ENCODE peak calls at places on chromosomes 6 and 20, in nine cellular contexts. One of them, this sample, is unnamed.

GRCh38 chr20:4769328-4769727 is 47.6 kb downstream of the PRND start:
- DNase-seq in astrocyte of the spinal cord: no peak
- DNase-seq in NCI-H1417: no peak
- DNase-seq in HFF-Myc: no peak
- DNase-seq in activated CD8-positive, alpha-beta memory T cell treated with anti-CD3 and anti-CD28 coated beads for 48 hours: no peak
- DNase-seq in left ventricle myocardium superior: no peak
- DNase-seq in nephron progenitor cell: no peak
- DNase-seq in fibroblast of the conjunctiva: no peak
- DNase-seq in dermis blood vessel endothelial cell: no peak
- DNase-seq in this sample: no peak

GRCh38 chr6:97669191-97669651 is 386.2 kb upstream of the MMS22L start:
- DNase-seq in dermis blood vessel endothelial cell: no peak
- DNase-seq in activated CD8-positive, alpha-beta memory T cell treated with anti-CD3 and anti-CD28 coated beads for 48 hours: no peak
- DNase-seq in fibroblast of the conjunctiva: no peak
- DNase-seq in NCI-H1417: peak; percentile 4
- DNase-seq in HFF-Myc: no peak
- DNase-seq in nephron progenitor cell: peak; percentile 32
- DNase-seq in astrocyte of the spinal cord: peak; percentile 49
- DNase-seq in left ventricle myocardium superior: peak; percentile 44
- DNase-seq in this sample: peak; percentile 70

GRCh38 chr6:16158943-16159557 is 30.2 kb downstream of the MYLIP start:
- DNase-seq in fibroblast of the conjunctiva: no peak
- DNase-seq in nephron progenitor cell: no peak
- DNase-seq in NCI-H1417: no peak
- DNase-seq in astrocyte of the spinal cord: no peak
- DNase-seq in dermis blood vessel endothelial cell: no peak
- DNase-seq in activated CD8-positive, alpha-beta memory T cell treated with anti-CD3 and anti-CD28 coated beads for 48 hours: no peak
- DNase-seq in left ventricle myocardium superior: no peak
- DNase-seq in HFF-Myc: no peak
- DNase-seq in this sample: no peak

GRCh38 chr6:43945778-43946100 is 175.7 kb downstream of the VEGFA start:
- DNase-seq in activated CD8-positive, alpha-beta memory T cell treated with anti-CD3 and anti-CD28 coated beads for 48 hours: no peak
- DNase-seq in HFF-Myc: no peak
- DNase-seq in dermis blood vessel endothelial cell: no peak
- DNase-seq in fibroblast of the conjunctiva: no peak
- DNase-seq in left ventricle myocardium superior: no peak
- DNase-seq in NCI-H1417: no peak
- DNase-seq in nephron progenitor cell: no peak
- DNase-seq in astrocyte of the spinal cord: no peak
- DNase-seq in this sample: no peak

GRCh38 chr6:46184114-46184513 is 13.3 kb upstream of the ENPP5 start:
- DNase-seq in activated CD8-positive, alpha-beta memory T cell treated with anti-CD3 and anti-CD28 coated beads for 48 hours: no peak
- DNase-seq in fibroblast of the conjunctiva: peak; percentile 51
- DNase-seq in astrocyte of the spinal cord: peak; percentile 84
- DNase-seq in nephron progenitor cell: no peak
- DNase-seq in HFF-Myc: peak; percentile 52
- DNase-seq in NCI-H1417: no peak
- DNase-seq in dermis blood vessel endothelial cell: peak; percentile 64
- DNase-seq in left ventricle myocardium superior: no peak
- DNase-seq in this sample: no peak

GRCh38 chr20:59822291-59823029 is 111.0 kb downstream of the SYCP2 start:
- DNase-seq in dermis blood vessel endothelial cell: no peak
- DNase-seq in activated CD8-positive, alpha-beta memory T cell treated with anti-CD3 and anti-CD28 coated beads for 48 hours: no peak
- DNase-seq in nephron progenitor cell: no peak
- DNase-seq in NCI-H1417: no peak
- DNase-seq in fibroblast of the conjunctiva: no peak
- DNase-seq in left ventricle myocardium superior: no peak
- DNase-seq in HFF-Myc: no peak
- DNase-seq in astrocyte of the spinal cord: no peak
- DNase-seq in this sample: no peak

GRCh38 chr6:41723936-41724637 is 11.3 kb downstream of the TFEB start:
- DNase-seq in dermis blood vessel endothelial cell: no peak
- DNase-seq in left ventricle myocardium superior: no peak
- DNase-seq in activated CD8-positive, alpha-beta memory T cell treated with anti-CD3 and anti-CD28 coated beads for 48 hours: no peak
- DNase-seq in HFF-Myc: no peak
- DNase-seq in NCI-H1417: no peak
- DNase-seq in nephron progenitor cell: no peak
- DNase-seq in fibroblast of the conjunctiva: no peak
- DNase-seq in astrocyte of the spinal cord: no peak
- DNase-seq in this sample: no peak

GRCh38 chr6:28078050-28078449 is 2.3 kb upstream of the ZNF165 start:
- DNase-seq in nephron progenitor cell: no peak
- DNase-seq in fibroblast of the conjunctiva: no peak
- DNase-seq in NCI-H1417: no peak
- DNase-seq in dermis blood vessel endothelial cell: no peak
- DNase-seq in astrocyte of the spinal cord: no peak
- DNase-seq in activated CD8-positive, alpha-beta memory T cell treated with anti-CD3 and anti-CD28 coated beads for 48 hours: no peak
- DNase-seq in left ventricle myocardium superior: no peak
- DNase-seq in HFF-Myc: no peak
- DNase-seq in this sample: no peak

GRCh38 chr6:135183532-135184440 is 2.7 kb downstream of the MYB start:
- DNase-seq in HFF-Myc: no peak
- DNase-seq in NCI-H1417: peak; percentile 48
- DNase-seq in activated CD8-positive, alpha-beta memory T cell treated with anti-CD3 and anti-CD28 coated beads for 48 hours: peak; percentile 51
- DNase-seq in nephron progenitor cell: peak; percentile 41
- DNase-seq in fibroblast of the conjunctiva: no peak
- DNase-seq in dermis blood vessel endothelial cell: peak; percentile 45
- DNase-seq in left ventricle myocardium superior: peak; percentile 47
- DNase-seq in astrocyte of the spinal cord: peak; percentile 45
- DNase-seq in this sample: peak; percentile 46

GRCh38 chr20:30811896-30812671 is 445.4 kb upstream of the DEFB115 start:
- DNase-seq in left ventricle myocardium superior: peak; percentile 45
- DNase-seq in activated CD8-positive, alpha-beta memory T cell treated with anti-CD3 and anti-CD28 coated beads for 48 hours: no peak
- DNase-seq in HFF-Myc: no peak
- DNase-seq in fibroblast of the conjunctiva: peak; percentile 12
- DNase-seq in nephron progenitor cell: no peak
- DNase-seq in NCI-H1417: no peak
- DNase-seq in astrocyte of the spinal cord: peak; percentile 59
- DNase-seq in dermis blood vessel endothelial cell: peak; percentile 23
- DNase-seq in this sample: no peak

GRCh38 chr6:154824076-154824475 is 90.9 kb downstream of the SCAF8 start:
- DNase-seq in dermis blood vessel endothelial cell: peak; percentile 56
- DNase-seq in fibroblast of the conjunctiva: no peak
- DNase-seq in NCI-H1417: no peak
- DNase-seq in astrocyte of the spinal cord: peak; percentile 16
- DNase-seq in activated CD8-positive, alpha-beta memory T cell treated with anti-CD3 and anti-CD28 coated beads for 48 hours: no peak
- DNase-seq in nephron progenitor cell: no peak
- DNase-seq in left ventricle myocardium superior: no peak
- DNase-seq in HFF-Myc: no peak
- DNase-seq in this sample: peak; percentile 81

GRCh38 chr20:7459123-7459522 is 481.1 kb downstream of the HAO1 start:
- DNase-seq in left ventricle myocardium superior: no peak
- DNase-seq in HFF-Myc: no peak
- DNase-seq in nephron progenitor cell: no peak
- DNase-seq in dermis blood vessel endothelial cell: peak; percentile 69
- DNase-seq in fibroblast of the conjunctiva: no peak
- DNase-seq in astrocyte of the spinal cord: peak; percentile 37
- DNase-seq in activated CD8-positive, alpha-beta memory T cell treated with anti-CD3 and anti-CD28 coated beads for 48 hours: no peak
- DNase-seq in NCI-H1417: no peak
- DNase-seq in this sample: no peak

GRCh38 chr6:141790921-141791320 is 341.8 kb upstream of the GJE1 start:
- DNase-seq in fibroblast of the conjunctiva: no peak
- DNase-seq in dermis blood vessel endothelial cell: no peak
- DNase-seq in HFF-Myc: no peak
- DNase-seq in astrocyte of the spinal cord: no peak
- DNase-seq in left ventricle myocardium superior: no peak
- DNase-seq in NCI-H1417: no peak
- DNase-seq in activated CD8-positive, alpha-beta memory T cell treated with anti-CD3 and anti-CD28 coated beads for 48 hours: no peak
- DNase-seq in nephron progenitor cell: no peak
- DNase-seq in this sample: no peak

GRCh38 chr6:142307963-142308748 is 6.3 kb downstream of the ADGRG6 start:
- DNase-seq in left ventricle myocardium superior: no peak
- DNase-seq in fibroblast of the conjunctiva: no peak
- DNase-seq in astrocyte of the spinal cord: no peak
- DNase-seq in activated CD8-positive, alpha-beta memory T cell treated with anti-CD3 and anti-CD28 coated beads for 48 hours: no peak
- DNase-seq in nephron progenitor cell: no peak
- DNase-seq in HFF-Myc: no peak
- DNase-seq in dermis blood vessel endothelial cell: no peak
- DNase-seq in NCI-H1417: no peak
- DNase-seq in this sample: no peak

GRCh38 chr6:816510-817084 is 123.7 kb upstream of the EXOC2 start:
- DNase-seq in activated CD8-positive, alpha-beta memory T cell treated with anti-CD3 and anti-CD28 coated beads for 48 hours: peak; percentile 2
- DNase-seq in nephron progenitor cell: no peak
- DNase-seq in NCI-H1417: no peak
- DNase-seq in dermis blood vessel endothelial cell: no peak
- DNase-seq in astrocyte of the spinal cord: no peak
- DNase-seq in fibroblast of the conjunctiva: no peak
- DNase-seq in HFF-Myc: no peak
- DNase-seq in left ventricle myocardium superior: no peak
- DNase-seq in this sample: no peak

GRCh38 chr6:41740366-41741162 is 5.2 kb upstream of the TFEB start:
- DNase-seq in dermis blood vessel endothelial cell: no peak
- DNase-seq in activated CD8-positive, alpha-beta memory T cell treated with anti-CD3 and anti-CD28 coated beads for 48 hours: no peak
- DNase-seq in nephron progenitor cell: no peak
- DNase-seq in astrocyte of the spinal cord: no peak
- DNase-seq in NCI-H1417: no peak
- DNase-seq in fibroblast of the conjunctiva: no peak
- DNase-seq in HFF-Myc: no peak
- DNase-seq in left ventricle myocardium superior: peak; percentile 1
- DNase-seq in this sample: no peak